ENCODE peak calls at places on chromosomes 6 and 20, in six cellular contexts. Y is fibroblast of villous mesenchyme, A is stomach, E is progenitor cell of endocrine pancreas, G is IMR-90, L is ovary. I is an unnamed sample.

GRCh38 chr20:4637081-4637797 is 84.5 kb upstream of the PRND start:
- DNase-seq in L (no peak), G (peak; percentile 6), A (no peak), Y (peak; percentile 37), E (no peak), I (no peak)

GRCh38 chr6:70413114-70413828 is at the start of gene FAM135A:
- DNase-seq in L (peak; percentile 97), Y (peak; percentile 97), G (peak; percentile 96), A (peak; percentile 100), E (peak; percentile 99), I (peak; percentile 98)

GRCh38 chr6:39214846-39215639 is 14.2 kb downstream of the KCNK5 start:
- DNase-seq in Y (no peak), A (peak; percentile 79), G (no peak), L (no peak), E (no peak), I (no peak)

GRCh38 chr20:33791959-33792597 is 19.1 kb upstream of the CHMP4B start:
- DNase-seq in G (peak; percentile 37), E (peak; percentile 64), Y (peak; percentile 33), L (peak; percentile 52), A (peak; percentile 51), I (peak; percentile 67)

GRCh38 chr20:32516583-32516982 is 68.5 kb downstream of the NOL4L start:
- DNase-seq in E (no peak), A (no peak), Y (no peak), G (no peak), L (no peak), I (peak; percentile 32)

GRCh38 chr6:45667265-45667664 is 289.5 kb upstream of the SUPT3H start:
- DNase-seq in A (no peak), G (no peak), L (no peak), E (no peak), Y (no peak), I (no peak)

GRCh38 chr6:14917101-14917500 is 328.8 kb upstream of the JARID2 start:
- DNase-seq in A (no peak), Y (peak; percentile 81), E (no peak), G (peak; percentile 78), L (no peak), I (no peak)

GRCh38 chr6:24520929-24521546 is 26.3 kb downstream of the ALDH5A1 start:
- DNase-seq in E (no peak), A (peak; percentile 56), G (peak; percentile 19), Y (peak; percentile 28), L (no peak), I (peak; percentile 74)

GRCh38 chr20:63295422-63295821 is 2.4 kb downstream of the COL20A1 start:
- DNase-seq in L (no peak), Y (no peak), A (no peak), E (no peak), G (no peak), I (no peak)

GRCh38 chr6:162249907-162250642 is 477.5 kb downstream of the PRKN start:
- DNase-seq in G (no peak), Y (no peak), E (no peak), A (no peak), L (no peak), I (no peak)

GRCh38 chr6:139519571-139520031 is 145.2 kb upstream of the CITED2 start:
- DNase-seq in Y (peak; percentile 93), G (peak; percentile 54), A (no peak), L (no peak), E (no peak), I (no peak)

GRCh38 chr6:82371799-82372508 is 8.3 kb downstream of the TPBG start:
- DNase-seq in L (no peak), A (no peak), E (no peak), G (peak; percentile 72), Y (no peak), I (no peak)

GRCh38 chr6:163408352-163408991 is 6.0 kb upstream of the QKI start:
- DNase-seq in E (no peak), L (no peak), G (no peak), Y (no peak), A (no peak), I (no peak)

GRCh38 chr6:3500262-3501001 is 43.6 kb upstream of the SLC22A23 start:
- DNase-seq in A (no peak), L (no peak), Y (peak; percentile 87), E (no peak), G (peak; percentile 71), I (no peak)

GRCh38 chr6:466564-466963 is 75.0 kb downstream of the IRF4 start:
- DNase-seq in G (no peak), Y (no peak), E (no peak), L (no peak), A (no peak), I (no peak)

GRCh38 chr6:1082040-1082935 is 229.6 kb upstream of the FOXQ1 start:
- DNase-seq in L (no peak), Y (peak; percentile 93), A (no peak), G (peak; percentile 73), E (no peak), I (no peak)

GRCh38 chr6:20467437-20467836 is 65.8 kb downstream of the E2F3 start:
- DNase-seq in L (no peak), A (no peak), Y (no peak), E (no peak), G (no peak), I (no peak)

GRCh38 chr6:38034269-38034914 is 214.9 kb downstream of the ZFAND3 start:
- DNase-seq in Y (peak; percentile 64), L (no peak), G (peak; percentile 79), E (no peak), A (no peak), I (no peak)

GRCh38 chr6:147642458-147642857 is 134.0 kb downstream of the SAMD5 start:
- DNase-seq in Y (peak; percentile 49), L (no peak), G (peak; percentile 85), E (no peak), A (no peak), I (no peak)

GRCh38 chr6:108564178-108564577 is 3.5 kb downstream of the FOXO3 start:
- DNase-seq in G (peak; percentile 98), Y (peak; percentile 84), L (no peak), E (no peak), A (no peak), I (no peak)

GRCh38 chr6:55704421-55704820 is 125.4 kb upstream of the HMGCLL1 start:
- DNase-seq in E (no peak), L (no peak), G (peak; percentile 82), A (no peak), Y (peak; percentile 46), I (no peak)

GRCh38 chr6:138545621-138545980 is 46.3 kb upstream of the NHSL1 start:
- DNase-seq in Y (peak; percentile 56), E (no peak), A (peak; percentile 69), L (peak; percentile 52), G (peak; percentile 31), I (peak; percentile 76)

GRCh38 chr20:41204304-41205265 is 67.2 kb downstream of the PLCG1 start:
- DNase-seq in A (no peak), Y (no peak), E (no peak), G (no peak), L (no peak), I (no peak)

GRCh38 chr6:34074064-34074739 is 71.7 kb downstream of the GRM4 start:
- DNase-seq in G (no peak), Y (no peak), L (no peak), A (no peak), E (no peak), I (no peak)

GRCh38 chr6:69735029-69735428 is 61.8 kb downstream of the LMBRD1 start:
- DNase-seq in Y (no peak), G (no peak), A (no peak), L (no peak), E (no peak), I (no peak)

GRCh38 chr6:157528931-157529653 is 148.1 kb downstream of the ZDHHC14 start:
- DNase-seq in L (no peak), E (no peak), Y (peak; percentile 27), A (no peak), G (no peak), I (no peak)

GRCh38 chr20:62358171-62358719 is 8.9 kb downstream of the LAMA5 start:
- DNase-seq in G (no peak), L (peak; percentile 35), A (peak; percentile 77), E (no peak), Y (no peak), I (no peak)

GRCh38 chr6:116036075-116036773 is 24.5 kb downstream of the FRK start:
- DNase-seq in A (no peak), L (no peak), E (no peak), G (no peak), Y (no peak), I (no peak)

GRCh38 chr6:61809004-61809595 is 476.9 kb downstream of the KHDRBS2 start:
- DNase-seq in G (no peak), E (no peak), Y (peak; percentile 3), L (no peak), A (no peak), I (peak; percentile 15)

GRCh38 chr6:139523986-139524385 is 149.5 kb upstream of the CITED2 start:
- DNase-seq in G (no peak), L (no peak), E (no peak), A (no peak), Y (no peak), I (no peak)

GRCh38 chr6:156698239-156699016 is 78.8 kb upstream of the ARID1B start:
- DNase-seq in G (no peak), L (no peak), A (no peak), Y (no peak), E (no peak), I (no peak)

GRCh38 chr20:46970937-46971630 is 76.4 kb downstream of the EYA2 start:
- DNase-seq in Y (peak; percentile 88), A (no peak), L (no peak), G (peak; percentile 97), E (no peak), I (peak; percentile 39)
- TF ChIP-seq CTCF in Y (no peak), A (no peak), L (no peak), G (no peak), E (no peak), I (no peak)

DNA sequence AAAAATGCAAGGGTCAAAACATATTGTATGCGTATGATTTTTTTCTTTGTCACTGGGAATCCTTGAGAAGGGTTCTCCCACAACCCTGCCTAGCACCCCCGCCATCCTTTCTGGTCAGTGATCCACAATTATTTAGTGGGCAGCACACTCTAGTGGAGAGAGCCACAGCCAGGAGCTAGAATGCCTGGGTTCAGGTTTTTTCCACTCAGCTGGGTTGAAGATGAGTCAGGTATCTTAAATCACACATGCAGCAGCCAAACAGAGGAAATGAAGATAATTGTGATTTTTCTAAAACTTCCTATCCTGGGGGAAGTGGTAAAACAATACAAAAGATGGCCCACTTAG is 243.1 kb downstream of the PKHD1 start:
- DNase-seq in A (no peak), Y (no peak), E (no peak), L (no peak), G (no peak), I (peak; percentile 33)
- TF ChIP-seq CTCF in A (no peak), Y (no peak), E (peak; percentile 24), L (no peak), G (no peak), I (no peak)

GRCh38 chr6:73236147-73236750 is 11.0 kb upstream of the KHDC1L start:
- DNase-seq in L (no peak), A (no peak), G (peak; percentile 97), E (no peak), Y (peak; percentile 81), I (no peak)
- TF ChIP-seq CTCF in L (no peak), A (no peak), G (no peak), E (no peak), Y (no peak), I (no peak)

DNA sequence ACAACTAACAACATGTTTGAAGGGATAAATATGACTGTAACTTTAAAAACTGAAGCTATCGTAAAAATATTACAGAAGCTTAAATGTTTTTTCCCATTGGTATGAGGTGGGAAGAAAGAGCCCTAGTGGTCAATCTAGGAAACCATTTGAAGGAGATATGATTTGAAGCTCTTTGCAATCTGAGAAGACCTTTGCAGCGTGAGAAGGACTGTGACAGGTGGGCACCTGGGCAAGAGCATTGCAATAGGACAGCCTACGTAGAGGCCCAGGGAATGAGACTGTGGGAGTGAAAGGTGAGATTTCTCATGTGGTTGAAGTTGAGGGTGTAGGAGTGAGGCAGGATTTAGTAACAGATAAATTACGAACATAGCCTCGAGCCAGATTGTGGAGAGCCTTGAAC is 108.0 kb upstream of the PDE7B start:
- DNase-seq in E (no peak), Y (no peak), A (no peak), G (no peak), L (no peak), I (no peak)
- TF ChIP-seq CTCF in E (peak; percentile 20), Y (no peak), A (no peak), G (no peak), L (no peak), I (peak; percentile 33)